ENCODE peak calls at places on chromosomes 16 and 17, in nine cellular contexts. C is AG08395, Y is BJ, Q is H9, B is lower leg skin, E is cerebellar nuclear complex, P is stromal cell of bone marrow, O is A549, F is SHP77. M is an unnamed sample.

GRCh38 chr17:73166731-73167581 is 2.1 kb downstream of the SSTR2 start:
- DNase-seq in C (no peak), Y (no peak), Q (no peak), B (no peak), E (no peak), P (no peak), O (no peak), F (no peak), M (no peak)

GRCh38 chr17:31722251-31723056 is 136.6 kb downstream of the COPRS start:
- DNase-seq in C (peak), Y (no peak), Q (no peak), B (no peak), E (no peak), P (no peak), O (no peak), F (no peak), M (no peak)

GRCh38 chr16:85894266-85894665 is 4.7 kb upstream of the IRF8 start:
- DNase-seq in C (no peak), Y (no peak), Q (peak), B (no peak), E (no peak), P (no peak), O (no peak), F (no peak), M (no peak)

GRCh38 chr17:81481011-81481799 is 31.4 kb downstream of the ACTG1 start:
- DNase-seq in C (peak), Y (no peak), Q (peak), B (no peak), E (no peak), P (peak), O (peak), F (peak), M (peak)

GRCh38 chr17:921161-921560 is 58.4 kb downstream of the NXN start:
- DNase-seq in C (no peak), Y (no peak), Q (no peak), B (no peak), E (no peak), P (no peak), O (no peak), F (no peak), M (no peak)

GRCh38 chr17:78454346-78454745 is 75.9 kb downstream of the PGS1 start:
- DNase-seq in C (no peak), Y (no peak), Q (no peak), B (no peak), E (no peak), P (no peak), O (no peak), F (no peak), M (no peak)

GRCh38 chr17:80984749-80985148 is 6.9 kb upstream of the CHMP6 start:
- DNase-seq in C (peak), Y (peak), Q (peak), B (peak), E (no peak), P (peak), O (no peak), F (no peak), M (no peak)

GRCh38 chr17:14156689-14157088 is 80.0 kb downstream of the CDRT15 start:
- DNase-seq in C (peak), Y (peak), Q (no peak), B (no peak), E (no peak), P (peak), O (no peak), F (no peak), M (no peak)

GRCh38 chr16:57516176-57516725 is 20.1 kb downstream of the CCDC102A start:
- DNase-seq in C (no peak), Y (no peak), Q (no peak), B (no peak), E (no peak), P (no peak), O (no peak), F (no peak), M (no peak)

GRCh38 chr17:82424001-82424862 is 5.8 kb upstream of the OGFOD3 start:
- DNase-seq in C (peak), Y (no peak), Q (peak), B (no peak), E (no peak), P (peak), O (no peak), F (peak), M (no peak)

GRCh38 chr16:11484691-11485258 is 101.9 kb downstream of the LITAF start:
- DNase-seq in C (peak), Y (no peak), Q (no peak), B (no peak), E (no peak), P (peak), O (no peak), F (no peak), M (no peak)

GRCh38 chr16:59179446-59180082 is 445.4 kb upstream of the GOT2 start:
- DNase-seq in C (no peak), Y (no peak), Q (no peak), B (no peak), E (no peak), P (peak), O (peak), F (no peak), M (no peak)

GRCh38 chr17:47959825-47960655 is 2.4 kb upstream of the PRR15L start:
- DNase-seq in C (no peak), Y (no peak), Q (no peak), B (no peak), E (no peak), P (no peak), O (no peak), F (no peak), M (no peak)

GRCh38 chr17:33732116-33732515 is 439.0 kb upstream of the ASIC2 start:
- DNase-seq in C (peak), Y (no peak), Q (no peak), B (no peak), E (no peak), P (no peak), O (peak), F (no peak), M (no peak)